ENCODE peak calls at places on chromosomes 12 and 14, in six cellular contexts. D is mesendoderm, F is trophoblast cell, Q is mesenchymal stem cell, X is H1, J is neuronal stem cell. Y is an unnamed sample.

GRCh38 chr12:9957834-9958233 is 13.4 kb upstream of the CLEC12A start:
- DNase-seq in F (no peak), Q (no peak), J (no peak), X (no peak), D (no peak), Y (no peak)

GRCh38 chr14:73027546-73027945 is 640 bp upstream of the ZFYVE1 start:
- DNase-seq in X (no peak), F (no peak), D (no peak), J (no peak), Q (no peak), Y (no peak)

GRCh38 chr12:128810182-128811127 is 13.3 kb downstream of the SLC15A4 start:
- DNase-seq in Q (peak; percentile 33), J (no peak), F (no peak), D (no peak), X (no peak), Y (no peak)

GRCh38 chr12:24244801-24245200 is 295.3 kb upstream of the SOX5 start:
- DNase-seq in F (peak; percentile 45), X (no peak), J (no peak), D (peak; percentile 39), Q (no peak), Y (no peak)

GRCh38 chr14:96811265-96811664 is 14.1 kb downstream of the VRK1 start:
- DNase-seq in Q (no peak), F (peak; percentile 16), D (no peak), J (no peak), X (no peak), Y (peak; percentile 82)

GRCh38 chr14:88825078-88825458 is 617 bp downstream of the TTC8 start:
- DNase-seq in Q (peak; percentile 31), F (no peak), X (no peak), D (no peak), J (no peak), Y (peak; percentile 23)

GRCh38 chr12:50055831-50056628 is 1.4 kb upstream of the ASIC1 start:
- DNase-seq in D (peak; percentile 83), F (peak; percentile 48), Q (peak; percentile 64), X (peak; percentile 82), J (no peak), Y (peak; percentile 46)

GRCh38 chr12:48933664-48934311 is 8.5 kb upstream of the FKBP11 start:
- DNase-seq in Q (no peak), X (no peak), F (no peak), J (no peak), D (no peak), Y (no peak)

GRCh38 chr12:104163631-104164030 is 25.6 kb upstream of the NFYB start:
- DNase-seq in J (no peak), F (peak; percentile 42), D (no peak), Q (peak; percentile 46), X (no peak), Y (no peak)

GRCh38 chr14:20608383-20609095 is 17.4 kb upstream of the RNASE12 start:
- DNase-seq in D (no peak), F (no peak), Q (no peak), X (no peak), J (no peak), Y (no peak)

GRCh38 chr12:80400591-80400991 is 43.4 kb upstream of the PTPRQ start:
- DNase-seq in D (peak; percentile 10), Q (no peak), F (no peak), X (peak; percentile 52), J (no peak), Y (no peak)

GRCh38 chr12:544941-545635 is 85.3 kb downstream of the B4GALNT3 start:
- DNase-seq in J (no peak), Q (no peak), F (no peak), D (no peak), X (no peak), Y (no peak)

GRCh38 chr12:90027889-90028570 is 319.4 kb upstream of the ATP2B1 start:
- DNase-seq in Q (peak; percentile 71), J (no peak), D (no peak), X (no peak), F (peak; percentile 49), Y (no peak)

GRCh38 chr12:55736780-55737580 is 5.9 kb upstream of the GDF11 start:
- DNase-seq in Q (peak; percentile 68), F (peak; percentile 82), D (peak; percentile 98), X (peak; percentile 93), J (no peak), Y (peak; percentile 66)

GRCh38 chr14:73786942-73787759 is 64.5 kb upstream of the PTGR2 start:
- DNase-seq in F (peak; percentile 71), X (peak; percentile 81), D (peak; percentile 61), Q (peak; percentile 37), J (no peak), Y (peak; percentile 35)

GRCh38 chr14:58298880-58299664 is 717 bp downstream of the ARID4A start:
- DNase-seq in X (peak; percentile 67), Q (no peak), D (peak; percentile 35), F (peak; percentile 32), J (peak; percentile 41), Y (no peak)

GRCh38 chr14:88750413-88750812 is 42.3 kb downstream of the EML5 start:
- DNase-seq in F (no peak), J (no peak), D (no peak), X (no peak), Q (no peak), Y (no peak)

GRCh38 chr14:38078393-38078792 is 129.3 kb upstream of the SSTR1 start:
- DNase-seq in Q (no peak), J (no peak), D (no peak), F (no peak), X (no peak), Y (no peak)

GRCh38 chr12:85441740-85442139 is 161.7 kb downstream of the ALX1 start:
- DNase-seq in D (no peak), F (no peak), Q (no peak), J (no peak), X (no peak), Y (peak; percentile 7)

GRCh38 chr12:34233618-34234017 is 211.3 kb downstream of the ALG10 start:
- DNase-seq in Q (no peak), J (no peak), X (no peak), D (no peak), F (no peak), Y (no peak)

GRCh38 chr12:68808388-68809189 is 612 bp downstream of the MDM2 start:
- DNase-seq in F (peak; percentile 98), D (peak; percentile 91), Q (peak; percentile 96), X (peak; percentile 82), J (no peak), Y (peak; percentile 93)

GRCh38 chr12:68806488-68807237 is 1.3 kb upstream of the MDM2 start:
- DNase-seq in X (no peak), Q (no peak), F (no peak), D (no peak), J (no peak), Y (no peak)

GRCh38 chr12:68805592-68806120 is 2.3 kb upstream of the MDM2 start:
- DNase-seq in Q (no peak), X (no peak), F (peak; percentile 58), J (no peak), D (no peak), Y (peak; percentile 58)

GRCh38 chr12:68809190-68810026 is 1.4 kb downstream of the MDM2 start:
- DNase-seq in D (no peak), J (no peak), Q (no peak), F (no peak), X (no peak), Y (no peak)

GRCh38 chr12:68807576-68808387 is at the start of gene MDM2:
- DNase-seq in D (peak; percentile 97), J (peak; percentile 90), Q (peak; percentile 88), F (peak; percentile 94), X (peak; percentile 93), Y (peak; percentile 81)
- H3K4ac ChIP-seq in D (peak within 1 kb of the TSS; percentile 99), J (peak within 1 kb of the TSS; percentile 100), Q (peak within 1 kb of the TSS; percentile 100), F (peak within 1 kb of the TSS; percentile 90), X (peak within 1 kb of the TSS; percentile 99), Y (peak within 1 kb of the TSS; percentile 87)

GRCh38 chr12:65121956-65122469 is 908 bp upstream of the WIF1 start:
- DNase-seq in D (no peak), J (no peak), X (no peak), F (no peak), Q (no peak), Y (no peak)

GRCh38 chr12:65119063-65119462 is 2.0 kb downstream of the WIF1 start:
- DNase-seq in D (no peak), F (no peak), J (no peak), X (no peak), Q (no peak), Y (no peak)

GRCh38 chr12:65123435-65124063 is 2.4 kb upstream of the WIF1 start:
- DNase-seq in X (no peak), D (peak; percentile 23), J (no peak), F (peak; percentile 66), Q (peak; percentile 15), Y (peak; percentile 37)

GRCh38 chr12:65122661-65123060 is 1.6 kb upstream of the WIF1 start:
- DNase-seq in F (no peak), X (no peak), J (no peak), Q (no peak), D (no peak), Y (no peak)

DNA sequence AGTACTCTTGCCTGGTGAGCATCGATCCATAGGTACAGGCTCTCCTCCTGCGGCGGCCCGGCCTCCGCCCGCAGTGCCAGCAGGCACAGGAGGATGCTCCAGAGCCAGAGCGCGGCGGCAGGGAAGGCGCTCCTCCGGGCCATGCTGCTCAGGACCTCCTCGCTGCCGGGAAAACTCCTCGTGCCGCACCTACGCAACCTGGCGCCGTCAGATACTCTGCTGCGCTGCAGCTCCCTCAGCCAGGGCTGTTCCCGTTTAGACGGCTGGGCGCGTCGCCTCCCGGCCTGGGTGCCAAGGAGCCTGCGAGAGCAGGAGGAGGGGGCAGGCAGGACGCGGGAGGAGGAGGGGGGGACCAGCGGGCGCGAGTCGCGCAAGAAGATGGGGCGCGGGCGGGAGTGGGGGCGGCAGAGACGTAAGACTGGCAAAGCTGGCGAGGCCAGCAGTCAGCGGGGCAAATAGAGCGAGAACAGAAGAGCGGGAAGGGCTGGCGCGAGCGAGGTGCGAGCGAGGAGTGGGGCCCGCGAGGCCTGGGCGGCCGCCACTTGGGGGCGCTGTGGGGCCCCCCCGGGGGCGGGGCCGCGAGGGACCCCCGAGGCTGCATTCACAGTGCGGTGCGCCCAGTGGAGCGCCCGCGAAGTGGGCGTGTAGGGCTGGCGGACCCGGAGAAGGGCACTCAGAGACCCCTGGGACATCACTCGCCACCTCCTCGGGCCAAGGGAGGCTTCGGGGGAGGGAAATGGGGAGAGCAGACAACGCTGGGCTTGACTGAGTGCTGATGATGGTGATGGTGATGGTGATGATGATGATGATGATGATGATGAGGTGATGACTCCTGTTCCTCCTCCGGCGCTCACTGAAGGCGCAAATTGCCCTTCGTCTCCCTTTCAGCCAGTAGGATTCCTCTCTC is at the start of gene WIF1:
- DNase-seq in Q (no peak), F (peak; percentile 12), D (peak; percentile 73), J (peak; percentile 44), X (peak; percentile 86), Y (no peak)
- H3K4me3 ChIP-seq in Q (peak within 1 kb of the TSS; percentile 34), F (peak within 1 kb of the TSS; percentile 46), D (no peak within 1 kb of the TSS), J (peak within 1 kb of the TSS; percentile 70), X (peak within 1 kb of the TSS; percentile 36), Y (peak within 1 kb of the TSS; percentile 25)

GRCh38 chr12:124512667-124513296 is 54.6 kb downstream of the NCOR2 start:
- DNase-seq in F (peak; percentile 35), J (peak; percentile 93), Q (peak; percentile 97), D (peak; percentile 98), X (peak; percentile 79), Y (peak; percentile 98)
- H3K4ac ChIP-seq in F (peak overlapping the region; percentile 70), J (no peak overlapping the region), Q (peak overlapping the region; percentile 71), D (peak overlapping the region; percentile 17), X (peak overlapping the region; percentile 63), Y (peak overlapping the region; percentile 86)

DNA sequence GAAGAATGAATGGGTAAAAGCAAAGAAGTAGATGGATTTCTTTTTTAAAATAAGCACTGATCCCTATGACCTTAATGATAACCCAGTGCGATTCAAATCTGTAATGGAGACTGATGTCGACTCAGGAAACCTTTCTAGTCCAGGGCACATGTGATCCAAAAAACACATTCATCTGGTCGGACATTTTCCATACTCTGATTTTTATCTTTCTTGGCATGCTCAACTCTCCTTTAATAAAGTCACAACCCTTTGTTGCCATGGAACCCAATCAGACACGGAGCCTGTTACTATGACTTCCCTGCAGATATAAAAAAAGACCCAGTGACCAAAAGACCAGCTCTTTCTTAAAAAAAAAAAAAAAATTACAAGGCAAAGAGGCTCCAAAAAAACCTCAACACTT is 27.9 kb downstream of the TMCC3 start:
- DNase-seq in X (no peak), F (peak; percentile 41), D (no peak), Q (no peak), J (no peak), Y (no peak)
- H3K4me3 ChIP-seq in X (no peak overlapping the region), F (no peak overlapping the region), D (no peak overlapping the region), Q (no peak overlapping the region), J (no peak overlapping the region), Y (no peak overlapping the region)